ENCODE peak calls at places on chromosomes 3 and 15, in eight cellular contexts. M is sigmoid colon, T is H1, W is stomach, A is ovary, Q is GM12878, K is transverse colon, V is K562. X is an unnamed sample. For H3K27me3 and H3K9me3, the result is how much of the 10 kb centered on the place peaks cover.

GRCh38 chr3:129593230-129593594 is 13.3 kb downstream of the PLXND1 start:
- DNase-seq in M (no peak), T (peak), W (no peak), A (no peak), Q (no peak), K (no peak), V (no peak), X (no peak)

GRCh38 chr15:94723801-94724200 is 492.4 kb downstream of the MCTP2 start:
- DNase-seq in M (no peak), T (no peak), W (no peak), A (no peak), Q (no peak), K (no peak), V (no peak), X (no peak)

GRCh38 chr3:56691165-56692000 is 8.3 kb upstream of the TASOR start:
- DNase-seq in M (no peak), T (no peak), W (no peak), A (no peak), Q (no peak), K (no peak), V (no peak), X (no peak)

GRCh38 chr15:66995257-66995656 is 70.1 kb upstream of the SMAD3 start:
- DNase-seq in M (no peak), T (peak), W (no peak), A (no peak), Q (no peak), K (no peak), V (no peak), X (no peak)

GRCh38 chr3:29331830-29332637 is 51.2 kb downstream of the RBMS3 start:
- DNase-seq in M (no peak), T (no peak), W (no peak), A (no peak), Q (no peak), K (no peak), V (no peak), X (no peak)

GRCh38 chr3:43581343-43581742 is 40.5 kb downstream of the ANO10 start:
- DNase-seq in M (no peak), T (no peak), W (no peak), A (no peak), Q (no peak), K (no peak), V (peak), X (no peak)

GRCh38 chr15:29685156-29686078 is 136.9 kb downstream of the TJP1 start:
- DNase-seq in M (no peak), T (peak), W (no peak), A (no peak), Q (no peak), K (no peak), V (no peak), X (no peak)

GRCh38 chr15:70863450-70864218 is 9.7 kb upstream of the LARP6 start:
- DNase-seq in M (no peak), T (no peak), W (no peak), A (no peak), Q (no peak), K (no peak), V (no peak), X (no peak)

GRCh38 chr3:119508172-119508845 is 10.0 kb downstream of the TIMMDC1 start:
- DNase-seq in M (no peak), T (no peak), W (no peak), A (no peak), Q (peak), K (no peak), V (peak), X (no peak)

GRCh38 chr3:2465842-2466241 is 367.2 kb downstream of the CNTN4 start:
- DNase-seq in M (no peak), T (no peak), W (no peak), A (no peak), Q (no peak), K (no peak), V (no peak), X (no peak)

GRCh38 chr15:63896336-63897115 is 62.8 kb upstream of the HERC1 start:
- DNase-seq in M (no peak), T (no peak), W (no peak), A (peak), Q (peak), K (peak), V (peak), X (peak)

GRCh38 chr15:47552978-47553608 is 164.2 kb upstream of the SEMA6D start:
- DNase-seq in M (no peak), T (no peak), W (no peak), A (no peak), Q (no peak), K (peak), V (no peak), X (no peak)

GRCh38 chr15:70362911-70363310 is 265.2 kb upstream of the TLE3 start:
- DNase-seq in M (peak), T (no peak), W (peak), A (peak), Q (no peak), K (peak), V (peak), X (no peak)

GRCh38 chr15:70512772-70513362 is 250.5 kb downstream of the UACA start:
- DNase-seq in M (no peak), T (peak), W (peak), A (no peak), Q (no peak), K (peak), V (peak), X (no peak)

GRCh38 chr15:100768501-100768931 is 111.1 kb upstream of the ALDH1A3 start:
- DNase-seq in M (no peak), T (no peak), W (no peak), A (no peak), Q (no peak), K (no peak), V (no peak), X (no peak)

GRCh38 chr3:10140996-10141546 is 507 bp upstream of the VHL start:
- DNase-seq in M (no peak), T (no peak), W (no peak), A (no peak), Q (no peak), K (no peak), V (peak), X (no peak)

GRCh38 chr3:136750209-136750921 is 1.8 kb downstream of the STAG1 start:
- DNase-seq in M (no peak), T (peak), W (no peak), A (no peak), Q (no peak), K (no peak), V (peak), X (no peak)

GRCh38 chr3:73552700-73553099 is 72.0 kb downstream of the PDZRN3 start:
- DNase-seq in M (no peak), T (no peak), W (no peak), A (no peak), Q (no peak), K (no peak), V (no peak), X (no peak)

GRCh38 chr15:75542386-75542797 is 36.7 kb downstream of the PTPN9 start:
- DNase-seq in M (no peak), T (no peak), W (no peak), A (no peak), Q (no peak), K (no peak), V (peak), X (no peak)

GRCh38 chr3:117633207-117633606 is 923.6 kb downstream of the TUSC7 start:
- DNase-seq in M (no peak), T (no peak), W (no peak), A (no peak), Q (no peak), K (no peak), V (no peak), X (no peak)

GRCh38 chr3:45592830-45593707 is 1.5 kb upstream of the LIMD1 start:
- DNase-seq in M (peak), T (peak), W (peak), A (peak), Q (no peak), K (peak), V (peak), X (peak)

GRCh38 chr15:71789616-71790015 is 20.7 kb upstream of the NR2E3 start:
- DNase-seq in M (no peak), T (no peak), W (no peak), A (no peak), Q (no peak), K (no peak), V (no peak), X (no peak)

GRCh38 chr3:101936419-101937331 is 87.4 kb downstream of the NFKBIZ start:
- DNase-seq in M (no peak), T (no peak), W (no peak), A (no peak), Q (peak), K (no peak), V (no peak), X (no peak)

GRCh38 chr3:158471639-158472294 is 99.2 kb upstream of the MLF1 start:
- DNase-seq in M (no peak), T (no peak), W (no peak), A (no peak), Q (no peak), K (no peak), V (no peak), X (no peak)

GRCh38 chr3:102054543-102054942 is 205.2 kb downstream of the NFKBIZ start:
- DNase-seq in M (no peak), T (no peak), W (no peak), A (peak), Q (no peak), K (no peak), V (no peak), X (no peak)

GRCh38 chr3:89851974-89852621 is 744.7 kb downstream of the EPHA3 start:
- DNase-seq in M (no peak), T (peak), W (peak), A (no peak), Q (no peak), K (peak), V (no peak), X (peak)

GRCh38 chr3:140185375-140185774 is 250.4 kb downstream of the CLSTN2 start:
- DNase-seq in M (no peak), T (no peak), W (no peak), A (no peak), Q (no peak), K (no peak), V (no peak), X (no peak)

GRCh38 chr15:72797338-72797689 is 13.8 kb upstream of the ADPGK start:
- DNase-seq in M (no peak), T (no peak), W (no peak), A (no peak), Q (no peak), K (no peak), V (no peak), X (no peak)

GRCh38 chr3:21846976-21847375 is 96.0 kb upstream of the ZNF385D start:
- DNase-seq in M (no peak), T (no peak), W (no peak), A (no peak), Q (no peak), K (no peak), V (no peak), X (no peak)

GRCh38 chr3:58188921-58189451 is 21.8 kb downstream of the DNASE1L3 start:
- DNase-seq in M (no peak), T (no peak), W (no peak), A (no peak), Q (no peak), K (no peak), V (peak), X (no peak)

GRCh38 chr15:59501531-59502113 is 63.6 kb downstream of the FAM81A start:
- DNase-seq in M (no peak), T (peak), W (peak), A (no peak), Q (no peak), K (peak), V (peak), X (no peak)

GRCh38 chr3:77799280-77799679 is 759.4 kb downstream of the ROBO2 start:
- DNase-seq in M (no peak), T (no peak), W (no peak), A (no peak), Q (no peak), K (no peak), V (no peak), X (no peak)

GRCh38 chr3:112013058-112013783 is 14.5 kb downstream of the TAGLN3 start:
- DNase-seq in M (peak), T (peak), W (peak), A (peak), Q (no peak), K (peak), V (peak), X (peak)

GRCh38 chr3:171351676-171352075 is 108.5 kb downstream of the TNIK start:
- DNase-seq in M (no peak), T (no peak), W (no peak), A (no peak), Q (no peak), K (no peak), V (peak), X (no peak)

GRCh38 chr3:3586843-3587626 is 212.2 kb upstream of the LRRN1 start:
- DNase-seq in M (no peak), T (no peak), W (no peak), A (no peak), Q (no peak), K (no peak), V (no peak), X (no peak)

GRCh38 chr3:39396690-39397089 is 9.8 kb upstream of the RPSA start:
- DNase-seq in M (peak), T (no peak), W (no peak), A (no peak), Q (no peak), K (no peak), V (no peak), X (no peak)

GRCh38 chr3:78096488-78097255 is 1056.8 kb downstream of the ROBO2 start:
- DNase-seq in M (no peak), T (no peak), W (no peak), A (no peak), Q (no peak), K (no peak), V (no peak), X (no peak)

GRCh38 chr3:127544151-127544805 is 46.3 kb downstream of the TPRA1 start:
- DNase-seq in M (peak), T (peak), W (peak), A (peak), Q (no peak), K (peak), V (peak), X (peak)

GRCh38 chr15:38129531-38130199 is 123.0 kb upstream of the SPRED1 start:
- DNase-seq in M (peak), T (no peak), W (peak), A (peak), Q (peak), K (peak), V (peak), X (peak)

GRCh38 chr3:37492468-37492867 is 318.1 kb upstream of the LRRFIP2 start:
- DNase-seq in M (no peak), T (no peak), W (no peak), A (no peak), Q (no peak), K (no peak), V (no peak), X (no peak)

GRCh38 chr3:37493485-37494080 is 319.2 kb upstream of the LRRFIP2 start:
- DNase-seq in M (no peak), T (no peak), W (no peak), A (no peak), Q (no peak), K (no peak), V (no peak), X (no peak)

GRCh38 chr3:37491776-37492175 is 317.4 kb upstream of the LRRFIP2 start:
- DNase-seq in M (no peak), T (no peak), W (no peak), A (no peak), Q (no peak), K (no peak), V (no peak), X (no peak)

GRCh38 chr3:37492977-37493471 is 318.6 kb upstream of the LRRFIP2 start:
- DNase-seq in M (no peak), T (no peak), W (no peak), A (no peak), Q (no peak), K (no peak), V (no peak), X (peak)

GRCh38 chr3:37494206-37494605 is 319.8 kb upstream of the LRRFIP2 start:
- DNase-seq in M (no peak), T (no peak), W (no peak), A (no peak), Q (no peak), K (no peak), V (no peak), X (no peak)
- TF ChIP-seq EP300 in M (no peak), T (no peak), W (no peak), A (no peak), Q (no peak), K (no peak), V (no peak), X (no peak)

GRCh38 chr3:186121271-186121670 is 12.4 kb upstream of the ETV5 start:
- DNase-seq in M (no peak), T (no peak), W (no peak), A (no peak), Q (no peak), K (no peak), V (no peak), X (no peak)

GRCh38 chr3:186121968-186122367 is 13.1 kb upstream of the ETV5 start:
- DNase-seq in M (no peak), T (peak), W (peak), A (no peak), Q (no peak), K (no peak), V (no peak), X (no peak)

GRCh38 chr3:186117521-186118111 is 8.7 kb upstream of the ETV5 start:
- DNase-seq in M (no peak), T (no peak), W (no peak), A (no peak), Q (no peak), K (no peak), V (no peak), X (no peak)

GRCh38 chr3:186118692-186119091 is 9.8 kb upstream of the ETV5 start:
- DNase-seq in M (no peak), T (no peak), W (no peak), A (no peak), Q (no peak), K (no peak), V (no peak), X (no peak)

DNA sequence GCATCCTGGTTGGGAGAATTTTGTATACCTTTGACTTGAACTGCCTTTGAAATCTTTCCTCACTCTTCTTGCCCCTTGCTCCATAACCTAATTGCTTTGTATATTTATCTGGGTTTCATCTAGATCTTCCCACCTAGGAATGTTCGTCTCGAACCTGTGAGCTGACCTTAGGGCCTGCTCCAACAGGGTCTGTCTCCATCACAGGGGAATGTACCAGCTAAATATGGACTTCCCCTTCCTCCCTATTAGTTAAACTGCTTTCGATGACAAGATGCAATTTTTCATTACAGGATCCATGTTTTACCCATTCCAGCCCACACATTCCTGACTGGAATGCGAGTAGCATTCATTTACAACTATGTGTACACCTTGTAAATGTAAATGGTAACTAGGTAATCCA is 10.6 kb upstream of the ETV5 start:
- DNase-seq in M (no peak), T (no peak), W (no peak), A (no peak), Q (no peak), K (no peak), V (no peak), X (no peak)
- H3K27me3 ChIP-seq in M (under half), T (under half), W (under half), A (under half), Q (under half), K (under half), V (half or more), X (under half)

GRCh38 chr3:138544546-138544945 is 49.5 kb downstream of the CEP70 start:
- DNase-seq in M (no peak), T (no peak), W (no peak), A (no peak), Q (no peak), K (no peak), V (no peak), X (no peak)

GRCh38 chr3:138547342-138547975 is 46.6 kb downstream of the CEP70 start:
- DNase-seq in M (no peak), T (no peak), W (no peak), A (no peak), Q (no peak), K (no peak), V (no peak), X (no peak)

GRCh38 chr3:138549578-138549977 is 44.5 kb downstream of the CEP70 start:
- DNase-seq in M (no peak), T (no peak), W (no peak), A (no peak), Q (no peak), K (no peak), V (no peak), X (no peak)
- H3K9me3 ChIP-seq in M (under half), T (under half), W (under half), A (under half), Q (under half), K (under half), V (under half), X (under half)

GRCh38 chr3:184874709-184875644 is 63.0 kb downstream of the VPS8 start:
- DNase-seq in M (no peak), T (no peak), W (no peak), A (no peak), Q (no peak), K (peak), V (peak), X (peak)
- TF ChIP-seq EP300 in M (no peak), T (no peak), W (no peak), A (no peak), Q (no peak), K (no peak), V (no peak), X (no peak)

GRCh38 chr15:98391568-98391967 is 256.8 kb upstream of the IGF1R start:
- DNase-seq in M (no peak), T (no peak), W (no peak), A (no peak), Q (no peak), K (no peak), V (no peak), X (no peak)
- H3K27me3 ChIP-seq in M (under half), T (under half), W (under half), A (under half), Q (under half), K (under half), V (under half), X (under half)

DNA sequence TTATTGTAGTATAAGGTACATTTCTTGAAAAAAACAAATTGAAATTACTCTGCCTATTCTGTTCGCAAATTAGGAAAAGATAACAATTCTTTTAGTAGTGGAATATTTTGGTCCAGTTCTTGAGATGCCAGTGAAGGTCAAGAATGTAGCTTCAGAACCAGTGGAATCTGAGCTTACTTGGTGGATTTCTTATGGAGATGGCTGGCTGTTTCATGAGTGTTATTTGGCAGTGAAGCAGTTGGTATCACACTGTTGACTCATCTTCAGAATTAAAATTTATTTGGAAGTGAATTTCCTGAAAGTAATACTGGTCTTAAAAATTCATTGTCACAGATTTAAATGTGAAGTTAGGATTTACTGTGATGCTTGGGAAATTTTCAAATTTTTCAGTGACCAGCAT is 19.1 kb downstream of the RNF13 start:
- DNase-seq in M (no peak), T (no peak), W (no peak), A (no peak), Q (no peak), K (no peak), V (no peak), X (no peak)
- H3K9me3 ChIP-seq in M (under half), T (under half), W (under half), A (under half), Q (under half), K (under half), V (under half), X (under half)

GRCh38 chr3:30539214-30539613 is 67.2 kb upstream of the TGFBR2 start:
- DNase-seq in M (no peak), T (no peak), W (no peak), A (no peak), Q (no peak), K (no peak), V (no peak), X (no peak)

GRCh38 chr3:30539772-30540171 is 66.6 kb upstream of the TGFBR2 start:
- DNase-seq in M (no peak), T (no peak), W (no peak), A (no peak), Q (no peak), K (no peak), V (no peak), X (no peak)

GRCh38 chr3:30535515-30535914 is 70.9 kb upstream of the TGFBR2 start:
- DNase-seq in M (no peak), T (no peak), W (no peak), A (no peak), Q (no peak), K (no peak), V (no peak), X (no peak)

GRCh38 chr3:30542897-30543296 is 63.5 kb upstream of the TGFBR2 start:
- DNase-seq in M (no peak), T (no peak), W (no peak), A (no peak), Q (no peak), K (no peak), V (no peak), X (no peak)

DNA sequence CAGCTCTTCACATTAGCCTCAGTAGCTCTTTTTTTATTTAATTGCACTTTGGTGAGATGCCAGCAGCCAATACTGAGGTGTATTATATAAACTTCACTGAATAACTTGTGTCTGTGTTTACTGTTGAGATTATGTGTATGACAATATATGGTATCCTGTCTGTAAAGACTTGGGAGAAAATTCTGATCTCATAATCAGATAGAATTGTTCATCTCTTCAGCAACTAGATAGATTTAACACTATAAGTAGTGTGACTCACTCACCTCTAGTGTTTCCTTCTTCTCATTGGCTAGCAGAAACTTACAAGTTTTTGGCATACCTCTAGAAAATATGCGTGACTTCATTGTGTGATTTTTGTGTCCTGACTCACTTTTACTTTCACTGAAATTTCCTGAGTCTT is 67.6 kb upstream of the TGFBR2 start:
- DNase-seq in M (no peak), T (no peak), W (no peak), A (no peak), Q (no peak), K (no peak), V (no peak), X (no peak)
- TF ChIP-seq EP300 in M (no peak), T (no peak), W (no peak), A (no peak), Q (no peak), K (no peak), V (no peak), X (no peak)

X was measured in tibial nerve.